ENCODE peak calls at places on chromosome 4, in six cellular contexts. Q, S, D, Y, J and F are unnamed samples. For H3K9me2 and H4K20me1, the result is how much of the 10 kb centered on the place peaks cover.

GRCh38 chr4:141081921-141082381 is 51.3 kb downstream of the RNF150 start:
- DNase-seq in Q (no peak), S (no peak), D (no peak), Y (peak), J (no peak), F (no peak)

GRCh38 chr4:68338625-68339024 is 11.3 kb downstream of the YTHDC1 start:
- DNase-seq in Q (no peak), S (no peak), D (no peak), Y (no peak), J (no peak), F (no peak)

GRCh38 chr4:24816797-24817196 is 21.4 kb downstream of the SOD3 start:
- DNase-seq in Q (no peak), S (no peak), D (no peak), Y (peak), J (no peak), F (no peak)

GRCh38 chr4:113446019-113446418 is 315.5 kb downstream of the CAMK2D start:
- DNase-seq in Q (no peak), S (peak), D (no peak), Y (peak), J (no peak), F (peak)

GRCh38 chr4:83691998-83692397 is 156.1 kb downstream of the GPAT3 start:
- DNase-seq in Q (no peak), S (no peak), D (no peak), Y (peak), J (no peak), F (peak)

GRCh38 chr4:41814565-41814964 is 66.0 kb upstream of the PHOX2B start:
- DNase-seq in Q (peak), S (no peak), D (no peak), Y (peak), J (peak), F (peak)

GRCh38 chr4:2961411-2962098 is 1.7 kb downstream of the NOP14 start:
- DNase-seq in Q (no peak), S (no peak), D (peak), Y (peak), J (peak), F (no peak)

GRCh38 chr4:51855270-51855669 is 12.3 kb downstream of the DCUN1D4 start:
- DNase-seq in Q (no peak), S (no peak), D (no peak), Y (no peak), J (no peak), F (no peak)

GRCh38 chr4:80265571-80266266 is 745 bp upstream of the FGF5 start:
- DNase-seq in Q (peak), S (no peak), D (peak), Y (peak), J (peak), F (peak)

GRCh38 chr4:48720459-48720858 is 59.6 kb downstream of the FRYL start:
- DNase-seq in Q (no peak), S (no peak), D (no peak), Y (no peak), J (no peak), F (no peak)

GRCh38 chr4:48300004-48300403 is 30.4 kb upstream of the TEC start:
- DNase-seq in Q (no peak), S (no peak), D (no peak), Y (peak), J (no peak), F (peak)

GRCh38 chr4:163679189-163679588 is 184.7 kb downstream of the TMA16 start:
- DNase-seq in Q (peak), S (no peak), D (peak), Y (peak), J (peak), F (peak)

GRCh38 chr4:123110147-123110546 is 187.8 kb upstream of the NUDT6 start:
- DNase-seq in Q (no peak), S (no peak), D (no peak), Y (peak), J (no peak), F (no peak)

GRCh38 chr4:107710493-107711459 is 9.3 kb downstream of the PAPSS1 start:
- DNase-seq in Q (no peak), S (no peak), D (no peak), Y (no peak), J (no peak), F (peak)

GRCh38 chr4:30537462-30537861 is 182.7 kb upstream of the PCDH7 start:
- DNase-seq in Q (peak), S (peak), D (no peak), Y (peak), J (no peak), F (peak)

GRCh38 chr4:151098191-151098590 is 1.2 kb upstream of the RPS3A start:
- DNase-seq in Q (no peak), S (no peak), D (no peak), Y (no peak), J (no peak), F (no peak)

GRCh38 chr4:83197555-83198235 is 83.2 kb upstream of the PLAC8 start:
- DNase-seq in Q (no peak), S (no peak), D (no peak), Y (no peak), J (peak), F (no peak)

DNA sequence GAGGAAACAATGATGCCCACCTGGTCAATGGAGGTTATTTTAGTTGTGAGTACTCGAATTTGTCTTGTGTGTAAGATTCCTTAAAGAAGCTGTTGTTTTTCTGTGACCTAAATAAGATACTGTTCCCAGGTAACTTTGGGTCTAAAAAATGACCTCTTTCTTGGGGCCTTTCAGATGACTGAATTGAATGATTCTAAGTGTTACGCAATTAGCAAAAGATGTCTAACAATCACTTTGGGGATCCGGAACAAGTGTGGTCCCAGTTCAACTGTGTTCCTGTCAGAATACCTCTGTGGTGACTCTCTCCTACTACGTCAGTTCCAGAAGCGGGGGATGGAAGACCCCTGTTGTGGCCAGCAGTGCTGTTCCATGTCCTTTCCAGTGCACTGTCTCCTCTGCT is 99.4 kb downstream of the FRAS1 start:
- DNase-seq in Q (no peak), S (no peak), D (no peak), Y (no peak), J (no peak), F (no peak)
- H3K9me2 ChIP-seq in Q (under half), S (under half), D (under half), Y (under half), J (under half), F (under half)

GRCh38 chr4:724131-724530 is 18.5 kb downstream of the PCGF3 start:
- DNase-seq in Q (no peak), S (no peak), D (no peak), Y (no peak), J (no peak), F (no peak)

GRCh38 chr4:721261-722171 is 15.9 kb downstream of the PCGF3 start:
- DNase-seq in Q (no peak), S (no peak), D (no peak), Y (peak), J (no peak), F (no peak)

GRCh38 chr4:722851-723360 is 17.3 kb downstream of the PCGF3 start:
- DNase-seq in Q (no peak), S (no peak), D (no peak), Y (no peak), J (no peak), F (no peak)

GRCh38 chr4:723706-724105 is 18.1 kb downstream of the PCGF3 start:
- DNase-seq in Q (no peak), S (no peak), D (no peak), Y (no peak), J (no peak), F (no peak)

GRCh38 chr4:722181-722725 is 16.6 kb downstream of the PCGF3 start:
- DNase-seq in Q (no peak), S (no peak), D (no peak), Y (peak), J (no peak), F (no peak)
- H4K20me1 ChIP-seq in Q (half or more), S (under half), D (half or more), Y (under half), J (under half), F (under half)

GRCh38 chr4:126937342-126937741 is 695.4 kb upstream of the INTU start:
- DNase-seq in Q (no peak), S (no peak), D (no peak), Y (no peak), J (no peak), F (no peak)

GRCh38 chr4:126939401-126939800 is 693.4 kb upstream of the INTU start:
- DNase-seq in Q (no peak), S (no peak), D (no peak), Y (peak), J (no peak), F (peak)

GRCh38 chr4:126938023-126938422 is 694.7 kb upstream of the INTU start:
- DNase-seq in Q (no peak), S (no peak), D (no peak), Y (peak), J (no peak), F (no peak)

GRCh38 chr4:126935784-126936183 is 697.0 kb upstream of the INTU start:
- DNase-seq in Q (no peak), S (no peak), D (no peak), Y (no peak), J (no peak), F (no peak)
- H3K9me2 ChIP-seq in Q (under half), S (under half), D (under half), Y (under half), J (under half), F (under half)

GRCh38 chr4:26342328-26343040 is 21.7 kb downstream of the RBPJ start:
- DNase-seq in Q (peak), S (peak), D (no peak), Y (peak), J (no peak), F (peak)
- H4K20me1 ChIP-seq in Q (half or more), S (under half), D (under half), Y (under half), J (half or more), F (under half)